ENCODE peak calls at places on chromosomes 6 and 20, in four cellular contexts. J is IMR-90, R is GM12878, X is K562. K is an unnamed sample.

GRCh38 chr6:82111114-82111513 is 136.4 kb downstream of the IBTK start:
- DNase-seq in J (no peak), R (no peak), X (no peak), K (no peak)

GRCh38 chr20:56429496-56429895 is 17.4 kb downstream of the CASS4 start:
- DNase-seq in J (peak), R (no peak), X (peak), K (no peak)

GRCh38 chr6:40550096-40550731 is 37.0 kb downstream of the LRFN2 start:
- DNase-seq in J (peak), R (no peak), X (peak), K (peak)

GRCh38 chr6:63504777-63505384 is 67.4 kb upstream of the LOC128125822 start:
- DNase-seq in J (no peak), R (peak), X (no peak), K (no peak)

GRCh38 chr6:63882208-63882607 is 246.6 kb downstream of the PHF3 start:
- DNase-seq in J (no peak), R (no peak), X (no peak), K (no peak)

GRCh38 chr6:36374194-36374593 is 13.3 kb downstream of the ETV7 start:
- DNase-seq in J (no peak), R (no peak), X (no peak), K (no peak)

GRCh38 chr20:56358600-56359211 is at the start of gene FAM210B:
- DNase-seq in J (peak), R (no peak), X (peak), K (peak)

GRCh38 chr20:56179051-56179450 is 69.5 kb upstream of the MC3R start:
- DNase-seq in J (no peak), R (no peak), X (no peak), K (no peak)

GRCh38 chr6:43083041-43083669 is 7.0 kb downstream of the PTK7 start:
- DNase-seq in J (no peak), R (no peak), X (no peak), K (no peak)

GRCh38 chr20:2692036-2692885 is at the start of gene EBF4:
- DNase-seq in J (no peak), R (no peak), X (peak), K (peak)

GRCh38 chr6:31615748-31616147 is 714 bp downstream of the AIF1 start:
- DNase-seq in J (no peak), R (no peak), X (peak), K (no peak)

GRCh38 chr6:125486881-125487280 is 185.1 kb upstream of the HDDC2 start:
- DNase-seq in J (no peak), R (no peak), X (no peak), K (no peak)

GRCh38 chr20:62918830-62919229 is 7.5 kb downstream of the DIDO1 start:
- DNase-seq in J (no peak), R (no peak), X (no peak), K (no peak)

GRCh38 chr20:49482621-49483017 is at the start of gene KCNB1:
- DNase-seq in J (peak), R (no peak), X (peak), K (peak)

GRCh38 chr20:20143165-20143564 is 90.8 kb downstream of the CFAP61 start:
- DNase-seq in J (no peak), R (no peak), X (no peak), K (no peak)

GRCh38 chr6:33641144-33641543 is 20.0 kb downstream of the ITPR3 start:
- DNase-seq in J (no peak), R (no peak), X (no peak), K (no peak)

GRCh38 chr20:53003420-53003819 is 31.3 kb downstream of the TSHZ2 start:
- DNase-seq in J (no peak), R (no peak), X (no peak), K (no peak)

GRCh38 chr20:8424010-8424409 is 291.9 kb downstream of the PLCB1 start:
- DNase-seq in J (peak), R (no peak), X (no peak), K (no peak)

GRCh38 chr6:5086294-5086890 is 1.3 kb downstream of the PPP1R3G start:
- DNase-seq in J (no peak), R (no peak), X (no peak), K (no peak)

GRCh38 chr20:11901127-11901526 is 16.6 kb upstream of the BTBD3 start:
- DNase-seq in J (peak), R (no peak), X (no peak), K (no peak)

GRCh38 chr6:39758905-39759605 is 33.1 kb upstream of the DAAM2 start:
- DNase-seq in J (no peak), R (no peak), X (no peak), K (no peak)

GRCh38 chr6:133973109-133973971 is 20.3 kb downstream of the TBPL1 start:
- DNase-seq in J (peak), R (peak), X (peak), K (peak)

GRCh38 chr6:162591517-162591916 is 136.0 kb downstream of the PRKN start:
- DNase-seq in J (no peak), R (no peak), X (no peak), K (no peak)

GRCh38 chr6:11614534-11615213 is 77.1 kb downstream of the TMEM170B start:
- DNase-seq in J (no peak), R (no peak), X (no peak), K (no peak)

GRCh38 chr6:11613336-11613735 is 75.8 kb downstream of the TMEM170B start:
- DNase-seq in J (peak), R (no peak), X (no peak), K (no peak)

GRCh38 chr6:11613858-11614257 is 76.3 kb downstream of the TMEM170B start:
- DNase-seq in J (peak), R (no peak), X (no peak), K (peak)

GRCh38 chr6:11616200-11616611 is 78.7 kb downstream of the TMEM170B start:
- DNase-seq in J (peak), R (no peak), X (no peak), K (no peak)

DNA sequence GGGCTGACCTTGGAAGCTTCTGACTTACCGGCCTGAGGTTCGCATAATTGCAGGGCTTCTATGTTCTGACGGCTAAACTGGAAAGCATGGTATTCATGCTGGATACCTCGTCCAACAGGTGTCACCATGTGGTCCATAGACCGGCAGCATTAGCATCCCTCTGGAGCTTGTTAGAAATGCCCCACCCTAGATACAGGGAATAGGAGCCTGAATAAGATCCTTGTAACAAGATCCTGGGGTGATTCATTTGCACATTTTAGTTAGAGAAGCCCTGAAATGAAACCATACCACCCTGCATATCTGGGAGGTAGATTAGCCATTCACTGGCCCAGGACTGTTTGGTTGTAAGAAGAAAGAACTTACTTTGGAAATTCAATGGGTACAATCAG is 77.7 kb downstream of the TMEM170B start:
- DNase-seq in J (peak), R (no peak), X (no peak), K (no peak)
- TF ChIP-seq USF2 in J (no peak), R (no peak), X (no peak), K (no peak)

GRCh38 chr6:12296255-12296573 is 6.1 kb downstream of the EDN1 start:
- DNase-seq in J (peak), R (no peak), X (no peak), K (peak)
- TF ChIP-seq ELK1 in J (no peak), R (no peak), X (no peak), K (no peak)

DNA sequence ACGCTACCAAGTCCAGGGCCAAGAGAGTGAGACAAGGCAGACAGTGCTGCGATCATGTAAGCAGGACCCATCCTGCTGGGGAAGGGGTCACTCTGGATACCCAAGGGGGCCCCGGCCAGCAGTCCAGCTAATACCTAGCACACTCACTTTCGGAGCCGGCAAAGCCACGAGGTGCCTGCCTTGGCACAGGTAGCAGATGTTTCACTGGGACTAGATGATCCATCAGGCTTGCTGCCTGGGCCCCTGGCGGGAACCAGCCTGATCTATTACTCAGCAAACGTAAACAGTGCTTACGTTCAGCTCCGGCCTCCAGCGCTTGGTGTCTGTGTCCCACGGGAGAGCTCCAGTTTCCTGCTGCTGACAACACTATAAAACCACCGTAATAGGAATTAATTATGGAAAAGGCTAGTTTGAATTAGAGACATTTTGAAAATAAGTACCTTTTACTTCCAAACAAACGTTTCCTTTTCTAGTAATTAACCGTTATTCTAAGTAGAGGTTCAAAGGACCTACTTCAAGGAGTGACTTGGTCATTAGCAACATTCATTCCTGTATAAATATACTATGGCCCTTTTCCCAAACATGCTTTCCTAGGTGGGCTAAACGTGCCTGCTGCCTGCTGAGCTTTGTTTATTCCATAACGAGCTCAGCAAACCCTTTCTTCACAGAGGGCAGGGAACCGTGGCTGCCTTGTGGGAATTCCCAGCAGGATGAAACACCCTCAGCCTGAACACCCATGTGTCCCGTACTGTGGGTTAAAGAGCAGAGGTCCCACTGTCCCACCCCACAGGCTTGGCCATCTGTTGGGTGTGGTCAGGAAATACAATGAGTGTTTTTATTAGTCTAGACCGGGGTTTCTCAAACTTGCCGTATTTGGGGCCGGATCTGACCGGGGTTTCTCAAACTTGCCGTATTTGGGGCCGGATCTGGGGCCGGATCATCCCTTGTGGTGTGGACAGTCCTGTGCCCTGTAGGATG is 18.4 kb downstream of the SLC22A23 start:
- DNase-seq in J (peak), R (no peak), X (no peak), K (peak)
- TF ChIP-seq USF2 in J (peak), R (no peak), X (no peak), K (no peak)

GRCh38 chr6:138988469-138988834 is 399 bp upstream of the REPS1 start:
- DNase-seq in J (peak), R (no peak), X (no peak), K (peak)
- TF ChIP-seq ELK1 in J (no peak), R (no peak), X (no peak), K (no peak)

K was measured in A549.